ENCODE peak calls at places on chromosomes 11 and 22, in eight cellular contexts. K, P, G, I, A, R, Z and W are unnamed samples.

GRCh38 chr22:29014773-29015172 is 46.9 kb downstream of the C22orf31 start:
- DNase-seq in A (no peak), Z (no peak), K (no peak), P (no peak), R (no peak), I (no peak), G (no peak), W (no peak)

GRCh38 chr22:17477401-17477833 is 85.9 kb upstream of the SLC25A18 start:
- DNase-seq in R (peak; percentile 61), P (no peak), Z (peak; percentile 82), K (no peak), G (no peak), A (no peak), I (peak; percentile 18), W (no peak)

GRCh38 chr11:134379241-134379640 is 32.8 kb downstream of the B3GAT1 start:
- DNase-seq in K (no peak), Z (no peak), P (no peak), R (no peak), G (no peak), I (no peak), A (no peak), W (no peak)

GRCh38 chr11:122634507-122634906 is 21.0 kb upstream of the UBASH3B start:
- DNase-seq in R (peak; percentile 52), P (peak; percentile 38), G (no peak), A (no peak), I (peak; percentile 11), K (no peak), Z (peak; percentile 75), W (peak; percentile 68)

GRCh38 chr11:66866007-66866406 is 9.1 kb downstream of the LRFN4 start:
- DNase-seq in A (no peak), P (no peak), R (no peak), Z (no peak), G (no peak), K (no peak), I (no peak), W (no peak)

GRCh38 chr22:50548913-50549790 is 3.5 kb downstream of the KLHDC7B start:
- DNase-seq in P (no peak), G (no peak), Z (no peak), A (no peak), R (no peak), I (no peak), K (no peak), W (no peak)

GRCh38 chr22:23293720-23294119 is 113.4 kb downstream of the BCR start:
- DNase-seq in R (no peak), Z (no peak), G (no peak), K (no peak), A (no peak), I (no peak), P (no peak), W (no peak)

GRCh38 chr11:89660234-89660633 is 49.9 kb upstream of the TRIM77 start:
- DNase-seq in K (no peak), R (peak; percentile 69), G (no peak), P (no peak), I (no peak), Z (no peak), A (no peak), W (no peak)

GRCh38 chr11:31861011-31861410 is 49.9 kb upstream of the PAX6 start:
- DNase-seq in A (no peak), G (no peak), R (no peak), P (no peak), I (no peak), Z (no peak), K (no peak), W (no peak)

GRCh38 chr11:23772081-23772480 is 724.8 kb upstream of the LUZP2 start:
- DNase-seq in G (no peak), Z (peak; percentile 72), K (no peak), P (no peak), I (no peak), A (no peak), R (no peak), W (no peak)

GRCh38 chr11:111089759-111090158 is 155.8 kb upstream of the POU2AF2 start:
- DNase-seq in Z (no peak), R (no peak), P (no peak), A (no peak), I (no peak), K (no peak), G (no peak), W (no peak)

GRCh38 chr11:34890089-34890488 is 26.1 kb downstream of the APIP start:
- DNase-seq in A (no peak), Z (peak; percentile 58), R (no peak), G (peak; percentile 14), I (no peak), K (no peak), P (no peak), W (no peak)

GRCh38 chr22:22553141-22553540 is 5.9 kb downstream of the PRAME start:
- DNase-seq in R (no peak), G (no peak), P (no peak), Z (no peak), I (no peak), A (no peak), K (no peak), W (no peak)

GRCh38 chr22:48534395-48534958 is 1293.2 kb downstream of the BRD1 start:
- DNase-seq in R (no peak), Z (no peak), P (no peak), A (no peak), K (no peak), G (no peak), I (no peak), W (no peak)

GRCh38 chr11:130554241-130555055 is 106.0 kb downstream of the ADAMTS15 start:
- DNase-seq in Z (no peak), A (no peak), G (no peak), I (no peak), P (no peak), R (no peak), K (no peak), W (peak; percentile 19)

GRCh38 chr11:45876401-45876800 is 9.1 kb upstream of the MAPK8IP1 start:
- DNase-seq in A (no peak), I (peak; percentile 77), R (peak; percentile 68), P (no peak), K (no peak), Z (no peak), G (no peak), W (no peak)

GRCh38 chr11:130692220-130692619 is 224.1 kb downstream of the SNX19 start:
- DNase-seq in G (no peak), P (no peak), I (no peak), K (no peak), A (no peak), R (no peak), Z (no peak), W (no peak)

DNA sequence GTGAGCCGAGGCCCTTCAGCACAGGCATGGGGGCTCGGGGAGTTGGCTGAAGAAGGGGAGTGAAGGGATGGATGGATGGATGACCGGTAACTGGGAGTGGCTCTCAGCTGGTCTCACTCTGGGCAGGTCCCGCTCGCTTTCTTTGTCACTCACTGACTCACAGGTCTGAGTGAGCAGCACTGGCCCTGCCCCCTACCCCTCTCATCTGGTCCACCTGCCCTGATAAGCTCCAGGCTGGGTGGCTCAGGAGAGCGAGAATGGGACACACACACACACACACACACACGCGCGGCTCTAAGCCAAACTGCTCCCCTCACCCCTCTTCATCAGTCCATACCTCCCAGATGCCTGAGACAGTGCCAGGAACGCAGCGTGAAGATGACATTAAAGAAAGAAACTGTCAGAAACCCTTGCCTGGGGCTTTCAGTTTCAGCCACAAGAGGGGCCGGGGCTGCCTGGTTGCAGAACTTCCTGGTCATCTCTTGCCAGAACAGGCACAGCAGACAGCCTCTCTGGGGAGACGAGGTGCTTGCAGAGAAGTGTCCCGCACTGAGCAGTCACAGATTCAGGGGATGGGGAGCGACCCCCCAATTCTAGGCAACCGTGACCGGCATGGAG is 16.5 kb upstream of the SHISAL1 start:
- DNase-seq in I (no peak), P (no peak), G (no peak), K (no peak), Z (no peak), A (no peak), R (no peak), W (peak; percentile 40)
- H3K4me2 ChIP-seq in I (no peak overlapping the region), P (no peak overlapping the region), G (peak overlapping the region; percentile 14), K (no peak overlapping the region), Z (no peak overlapping the region), A (no peak overlapping the region), R (no peak overlapping the region), W (no peak overlapping the region)

GRCh38 chr11:47143322-47143721 is 33.4 kb downstream of the ARFGAP2 start:
- DNase-seq in K (no peak), A (no peak), I (no peak), Z (peak; percentile 88), P (no peak), G (no peak), R (no peak), W (peak; percentile 91)
- H3K4me2 ChIP-seq in K (no peak overlapping the region), A (no peak overlapping the region), I (no peak overlapping the region), Z (peak overlapping the region; percentile 23), P (no peak overlapping the region), G (no peak overlapping the region), R (no peak overlapping the region), W (no peak overlapping the region)

DNA sequence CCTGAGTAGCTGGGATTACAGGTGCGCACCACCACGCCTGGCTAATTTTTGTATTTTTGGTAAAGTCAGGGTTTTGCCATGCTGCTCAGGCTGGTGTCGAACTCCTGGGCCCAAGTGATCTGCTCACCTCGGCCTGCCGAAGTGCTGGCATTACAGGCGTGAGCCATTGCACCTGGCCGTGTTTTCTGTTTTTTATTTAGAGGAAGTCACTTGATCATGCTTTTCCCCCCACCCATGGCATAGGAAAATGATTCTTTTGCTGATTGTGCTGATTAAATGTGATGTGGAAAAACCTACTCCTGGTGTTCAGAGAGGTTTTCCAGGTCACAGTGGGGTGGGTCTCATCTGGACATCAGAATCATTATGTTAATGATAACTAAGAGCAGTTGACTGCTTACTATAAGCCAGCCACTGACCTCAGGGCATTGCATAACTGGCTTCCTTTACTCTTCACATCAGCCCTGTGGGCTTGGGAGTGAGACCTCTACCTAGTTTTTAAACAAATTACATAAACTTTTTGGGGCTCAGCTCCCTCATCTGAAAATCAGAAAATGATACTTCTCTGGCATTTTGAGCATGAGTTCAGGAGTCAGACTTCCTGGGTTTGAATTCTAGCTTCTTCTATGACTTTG is 71.0 kb downstream of the PTPRJ start:
- DNase-seq in K (no peak), I (no peak), Z (no peak), P (no peak), R (no peak), G (no peak), A (no peak), W (no peak)
- H3K4me2 ChIP-seq in K (no peak overlapping the region), I (no peak overlapping the region), Z (no peak overlapping the region), P (no peak overlapping the region), R (peak overlapping the region; percentile 21), G (peak overlapping the region; percentile 44), A (peak overlapping the region; percentile 61), W (no peak overlapping the region)

GRCh38 chr11:69703711-69704507 is at the start of gene FGF19:
- DNase-seq in P (no peak), R (peak; percentile 87), A (no peak), Z (no peak), G (no peak), I (peak; percentile 78), K (no peak), W (peak; percentile 28)

GRCh38 chr11:69702769-69703510 is 882 bp downstream of the FGF19 start:
- DNase-seq in G (no peak), P (no peak), R (peak; percentile 76), A (no peak), K (no peak), Z (no peak), I (peak; percentile 52), W (no peak)

GRCh38 chr11:69705246-69705856 is 1.5 kb upstream of the FGF19 start:
- DNase-seq in I (peak; percentile 86), K (peak; percentile 59), A (no peak), R (no peak), Z (no peak), G (no peak), P (no peak), W (no peak)

GRCh38 chr11:69705901-69706787 is 2.3 kb upstream of the FGF19 start:
- DNase-seq in I (no peak), Z (no peak), A (no peak), K (no peak), G (no peak), P (no peak), R (no peak), W (no peak)

GRCh38 chr11:69704508-69705245 is 855 bp upstream of the FGF19 start:
- DNase-seq in P (no peak), Z (no peak), A (no peak), R (peak; percentile 98), K (peak; percentile 84), G (peak; percentile 46), I (peak; percentile 95), W (peak; percentile 51)
- H3K4me2 ChIP-seq in P (no peak overlapping the region), Z (no peak overlapping the region), A (peak overlapping the region; percentile 96), R (peak overlapping the region; percentile 86), K (peak overlapping the region; percentile 77), G (peak overlapping the region; percentile 98), I (peak overlapping the region; percentile 97), W (peak overlapping the region; percentile 32)